ENCODE peak calls at places on chromosomes 5 and 9, in seven cellular contexts. C, E, Y, P, M, N and S are unnamed samples.

GRCh38 chr5:133942589-133943474 is 25.6 kb downstream of the C5orf15 start:
- DNase-seq in M (no peak), P (no peak), Y (no peak), E (peak), N (peak), C (no peak), S (no peak)

GRCh38 chr5:112248643-112249042 is 170.4 kb downstream of the EPB41L4A start:
- DNase-seq in M (no peak), P (no peak), N (no peak), E (no peak), Y (no peak), C (no peak), S (no peak)

GRCh38 chr5:124744170-124744911 is 2.1 kb downstream of the ZNF608 start:
- DNase-seq in P (no peak), E (peak), N (no peak), Y (peak), C (peak), M (no peak), S (no peak)

GRCh38 chr9:130072515-130073235 is 19.0 kb downstream of the GPR107 start:
- DNase-seq in N (no peak), C (no peak), M (no peak), Y (peak), E (no peak), P (no peak), S (no peak)

GRCh38 chr5:1228121-1228520 is 2.9 kb downstream of the SLC6A18 start:
- DNase-seq in E (no peak), N (no peak), Y (no peak), C (no peak), M (no peak), P (no peak), S (no peak)

GRCh38 chr9:385818-386398 is 171.2 kb downstream of the DOCK8 start:
- DNase-seq in N (peak), E (peak), Y (peak), P (peak), C (no peak), M (peak), S (no peak)

GRCh38 chr9:1013018-1013417 is 36.6 kb downstream of the DMRT3 start:
- DNase-seq in Y (no peak), C (no peak), P (no peak), N (no peak), E (no peak), M (no peak), S (no peak)

GRCh38 chr9:37105169-37105750 is 15.1 kb upstream of the ZCCHC7 start:
- DNase-seq in C (no peak), M (no peak), Y (peak), N (no peak), P (peak), E (no peak), S (no peak)

GRCh38 chr9:112535811-112536210 is 49.2 kb downstream of the KIAA1958 start:
- DNase-seq in P (no peak), N (no peak), C (no peak), Y (peak), E (no peak), M (no peak), S (no peak)

GRCh38 chr5:5979761-5980570 is 398.4 kb downstream of the MED10 start:
- DNase-seq in Y (no peak), N (no peak), P (no peak), C (no peak), E (no peak), M (no peak), S (no peak)

GRCh38 chr5:112012112-112012511 is 255.1 kb upstream of the NREP start:
- DNase-seq in P (no peak), N (no peak), M (no peak), Y (peak), E (no peak), C (no peak), S (no peak)

GRCh38 chr5:147391781-147392180 is 118.1 kb downstream of the DPYSL3 start:
- DNase-seq in Y (peak), E (peak), C (no peak), M (peak), N (peak), P (peak), S (no peak)

GRCh38 chr9:270657-271237 is 56.1 kb downstream of the DOCK8 start:
- DNase-seq in M (no peak), N (no peak), Y (no peak), E (no peak), C (no peak), P (no peak), S (no peak)

GRCh38 chr9:124530216-124530615 is 23.0 kb upstream of the NR5A1 start:
- DNase-seq in P (no peak), N (no peak), M (no peak), Y (no peak), C (no peak), E (no peak), S (no peak)

GRCh38 chr5:29984153-29984534 is 1209.3 kb upstream of the CDH6 start:
- DNase-seq in C (no peak), N (no peak), P (no peak), Y (no peak), E (no peak), M (no peak), S (no peak)

GRCh38 chr5:125142439-125142838 is 396.0 kb upstream of the ZNF608 start:
- DNase-seq in E (no peak), Y (peak), N (no peak), C (no peak), M (no peak), P (no peak), S (no peak)

GRCh38 chr5:110900829-110901228 is 162.0 kb downstream of the SLC25A46 start:
- DNase-seq in M (no peak), E (no peak), P (peak), Y (peak), N (no peak), C (no peak), S (no peak)

GRCh38 chr5:151770383-151771258 is 1.1 kb upstream of the G3BP1 start:
- DNase-seq in N (peak), M (peak), Y (peak), P (no peak), E (peak), C (peak), S (peak)

GRCh38 chr5:142548739-142549275 is 137.1 kb downstream of the FGF1 start:
- DNase-seq in Y (peak), E (peak), N (peak), M (peak), C (no peak), P (peak), S (peak)
- TF ChIP-seq CTCF in Y (peak), E (no peak), N (peak), M (peak), C (peak), P (peak), S (peak)

DNA sequence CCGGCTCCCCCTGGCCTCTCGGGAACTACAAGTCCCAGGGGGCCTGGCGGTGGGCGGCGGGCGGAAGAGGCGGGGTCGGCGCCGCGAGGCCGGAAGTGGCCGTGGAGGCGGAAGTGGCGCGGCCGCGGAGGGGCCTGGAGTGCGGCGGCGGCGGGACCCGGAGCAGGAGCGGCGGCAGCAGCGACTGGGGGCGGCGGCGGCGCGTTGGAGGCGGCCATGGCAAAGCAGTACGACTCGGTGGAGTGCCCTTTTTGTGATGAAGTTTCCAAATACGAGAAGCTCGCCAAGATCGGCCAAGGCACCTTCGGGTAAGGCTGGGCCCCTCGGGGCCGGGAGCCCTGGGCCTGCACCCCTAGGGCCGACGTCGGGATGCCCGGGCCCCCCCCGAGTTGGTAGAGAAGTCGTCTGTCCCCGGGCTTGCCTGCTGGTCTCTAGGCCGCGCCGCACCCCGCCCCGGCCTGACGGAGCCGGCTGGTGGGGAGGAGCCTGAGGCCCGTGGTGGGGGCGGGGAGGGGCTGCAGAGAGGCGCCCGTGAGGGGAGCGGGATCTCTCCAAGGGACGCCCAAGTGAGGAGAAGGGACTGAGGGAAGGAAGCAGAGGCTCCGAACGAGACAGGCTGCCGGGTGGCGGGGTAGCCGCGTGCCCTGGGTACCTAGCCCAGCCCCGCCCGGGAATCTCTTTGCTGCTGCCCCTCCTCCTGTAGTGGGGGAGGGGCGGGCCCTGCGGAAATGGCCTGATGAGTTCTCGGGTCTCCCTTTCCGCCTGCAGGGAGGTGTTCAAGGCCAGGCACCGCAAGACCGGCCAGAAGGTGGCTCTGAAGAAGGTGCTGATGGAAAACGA is at the start of gene CDK9:
- DNase-seq in N (peak), C (peak), E (peak), P (no peak), Y (peak), M (peak), S (peak)
- TF ChIP-seq CTCF in N (no peak), C (no peak), E (no peak), P (no peak), Y (no peak), M (no peak), S (no peak)

GRCh38 chr5:41695920-41696582 is 174.2 kb downstream of the OXCT1 start:
- DNase-seq in E (no peak), M (no peak), Y (peak), P (no peak), C (no peak), N (no peak), S (no peak)
- TF ChIP-seq CTCF in E (no peak), M (peak), Y (peak), P (peak), C (no peak), N (no peak), S (peak)

GRCh38 chr9:76759726-76760125 is 4.5 kb upstream of the PCA3 start:
- DNase-seq in M (no peak), Y (peak), P (no peak), E (no peak), N (no peak), C (peak), S (no peak)

GRCh38 chr9:76758476-76758875 is 5.8 kb upstream of the PCA3 start:
- DNase-seq in M (no peak), Y (no peak), C (no peak), N (no peak), P (no peak), E (no peak), S (no peak)

GRCh38 chr9:76761448-76761847 is 2.8 kb upstream of the PCA3 start:
- DNase-seq in N (no peak), E (no peak), P (no peak), M (no peak), C (no peak), Y (peak), S (no peak)

GRCh38 chr9:76757274-76757673 is 7.0 kb upstream of the PCA3 start:
- DNase-seq in M (no peak), E (no peak), N (no peak), C (no peak), Y (no peak), P (no peak), S (no peak)

DNA sequence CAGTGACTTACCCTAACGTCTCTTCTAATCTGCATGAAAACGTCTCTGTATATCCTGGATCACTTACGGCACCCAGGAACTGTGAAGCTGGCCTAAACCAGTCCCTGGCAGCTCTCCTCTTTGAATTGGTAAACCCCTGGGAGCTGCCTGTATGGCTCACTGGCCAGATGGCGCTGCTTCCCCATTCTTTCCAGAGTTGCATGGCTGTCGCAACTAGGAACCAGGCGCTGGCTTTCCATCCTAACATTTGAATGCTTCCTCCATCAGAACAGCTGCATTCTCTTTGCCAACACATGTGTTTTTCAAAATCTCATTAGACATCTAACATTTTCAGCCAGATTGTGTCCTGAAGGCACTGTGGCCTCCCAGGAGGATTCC is 8.0 kb upstream of the PCA3 start:
- DNase-seq in C (peak), P (no peak), M (peak), N (peak), Y (peak), E (no peak), S (no peak)
- TF ChIP-seq CTCF in C (no peak), P (peak), M (no peak), N (no peak), Y (no peak), E (no peak), S (no peak)

DNA sequence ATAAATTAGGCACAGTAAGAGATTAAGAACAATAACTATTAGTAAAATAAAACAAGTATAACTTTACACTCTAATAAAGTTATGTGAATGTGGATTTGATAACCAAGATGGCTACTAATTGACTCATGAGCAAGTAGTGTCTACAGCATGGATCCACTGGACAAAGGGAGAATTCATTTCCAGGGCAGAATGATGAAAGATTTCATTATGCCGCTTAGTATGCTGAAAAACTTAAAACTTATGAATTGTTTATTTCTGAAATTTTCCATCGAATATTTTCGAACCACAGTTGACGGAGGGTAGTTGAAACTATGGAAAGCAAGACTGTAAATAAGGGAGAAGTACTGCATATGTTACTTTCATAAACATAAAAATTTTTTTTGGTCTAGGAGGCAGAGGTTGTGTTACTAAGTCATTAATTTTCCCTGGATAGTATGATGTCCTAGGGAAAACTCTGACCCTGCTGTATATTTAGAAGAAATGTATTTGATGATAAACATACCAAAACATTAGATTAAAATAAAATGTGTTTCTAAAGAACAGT is 24.9 kb upstream of the TARS1 start:
- DNase-seq in E (no peak), P (no peak), N (no peak), C (no peak), M (no peak), Y (no peak), S (no peak)
- TF ChIP-seq CTCF in E (no peak), P (no peak), N (no peak), C (no peak), M (no peak), Y (no peak), S (no peak)

GRCh38 chr9:134707031-134707680 is 65.6 kb downstream of the COL5A1 start:
- DNase-seq in Y (peak), M (peak), N (peak), C (peak), E (peak), P (peak), S (peak)
- TF ChIP-seq CTCF in Y (no peak), M (no peak), N (no peak), C (no peak), E (no peak), P (no peak), S (no peak)

DNA sequence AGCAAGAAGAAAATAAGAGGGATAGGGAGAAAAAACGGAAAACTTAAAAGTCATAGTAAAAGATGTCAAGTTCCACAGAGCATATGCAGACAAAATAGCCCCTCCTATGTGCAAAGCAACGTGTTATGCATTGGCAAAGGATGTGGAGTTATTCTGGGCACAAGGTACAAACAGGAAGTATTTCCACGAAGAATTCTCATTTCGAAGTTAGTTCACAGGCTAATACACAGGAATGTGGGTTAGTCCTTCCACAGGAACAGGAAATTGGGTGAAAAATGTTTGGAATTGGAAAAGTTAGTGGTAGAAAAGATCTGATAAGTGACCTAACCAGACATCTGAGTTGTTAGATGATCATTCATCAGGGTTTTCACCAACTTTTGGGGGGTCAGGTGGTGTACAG is 326.6 kb downstream of the EBF1 start:
- DNase-seq in E (no peak), Y (no peak), C (no peak), N (no peak), M (no peak), P (no peak), S (no peak)
- TF ChIP-seq CTCF in E (no peak), Y (no peak), C (no peak), N (no peak), M (no peak), P (no peak), S (no peak)

DNA sequence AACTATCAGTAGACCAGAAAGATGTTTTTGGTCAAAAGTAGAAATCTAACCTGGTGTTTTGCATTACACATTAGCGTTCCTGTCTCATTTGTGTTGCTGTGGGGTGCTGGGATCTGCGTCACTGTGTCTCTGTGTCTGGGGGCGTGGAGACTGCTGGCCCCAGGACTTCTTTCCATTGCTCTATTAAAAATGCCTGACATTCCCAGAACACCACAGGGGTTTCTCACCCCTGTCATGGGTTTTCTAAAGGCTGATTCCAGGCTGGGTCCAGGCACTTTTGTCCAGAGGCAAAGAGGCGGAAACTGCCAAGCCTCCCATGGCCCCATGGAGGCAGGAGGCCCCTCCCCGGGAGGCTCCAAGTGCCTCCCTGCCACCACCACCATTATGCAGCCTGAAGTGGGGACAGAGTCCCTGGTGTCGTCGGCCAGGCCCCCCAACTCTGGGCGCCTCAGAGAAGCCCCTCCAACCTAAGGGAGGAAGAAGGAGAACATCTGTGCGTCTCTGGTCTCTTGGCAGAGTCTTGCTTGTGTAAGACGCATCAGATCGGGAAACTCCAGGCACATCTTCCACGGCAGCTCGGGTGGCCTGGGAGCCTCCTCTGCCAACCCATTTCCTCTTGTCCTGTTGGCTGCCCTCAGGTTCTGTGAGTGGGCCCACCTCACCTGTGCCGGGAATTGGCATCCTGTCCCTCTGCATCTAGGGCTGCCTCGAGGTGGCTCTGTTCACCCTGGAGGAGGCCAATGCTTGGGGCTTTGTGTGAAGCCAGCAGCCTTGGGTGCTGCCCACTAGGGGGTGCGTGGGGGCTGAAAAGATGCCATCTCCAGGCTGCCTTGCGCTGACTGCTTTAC is 13.8 kb upstream of the PLEKHG4B start:
- DNase-seq in Y (peak), M (peak), E (peak), C (no peak), P (peak), N (no peak), S (peak)
- TF ChIP-seq CTCF in Y (peak), M (peak), E (no peak), C (no peak), P (peak), N (no peak), S (no peak)

GRCh38 chr9:35407846-35408245 is 82.1 kb upstream of the RUSC2 start:
- DNase-seq in P (no peak), Y (no peak), N (no peak), M (no peak), C (no peak), E (no peak), S (no peak)

GRCh38 chr9:35401011-35401410 is 88.9 kb upstream of the RUSC2 start:
- DNase-seq in C (no peak), E (no peak), P (no peak), N (no peak), M (no peak), Y (no peak), S (no peak)

GRCh38 chr9:35406183-35406959 is 83.5 kb upstream of the RUSC2 start:
- DNase-seq in C (peak), M (peak), E (peak), P (no peak), Y (peak), N (no peak), S (peak)
- TF ChIP-seq CTCF in C (no peak), M (peak), E (no peak), P (no peak), Y (no peak), N (no peak), S (no peak)

GRCh38 chr9:35696520-35697215 is 6.9 kb upstream of the TPM2 start:
- DNase-seq in N (peak), Y (peak), C (no peak), E (peak), M (peak), P (no peak), S (no peak)
- TF ChIP-seq CTCF in N (peak), Y (peak), C (peak), E (no peak), M (peak), P (peak), S (peak)